ENCODE peak calls at places on chromosomes 12 and 14, in nine cellular contexts. K, O, X, S, R, I, N, L and H are unnamed samples.

GRCh38 chr12:52275686-52276085 is 1.2 kb downstream of the KRT86 start:
- DNase-seq in K (no peak), O (no peak), X (no peak), S (no peak), R (no peak), I (no peak), N (no peak), L (no peak), H (no peak)

GRCh38 chr12:52633383-52633782 is 15.0 kb upstream of the KRT73 start:
- DNase-seq in K (no peak), O (no peak), X (no peak), S (no peak), R (no peak), I (no peak), N (no peak), L (no peak), H (no peak)

GRCh38 chr14:101065696-101066694 is 162.5 kb upstream of the RTL1 start:
- DNase-seq in K (no peak), O (peak; percentile 25), X (peak; percentile 50), S (peak; percentile 10), R (peak; percentile 2), I (peak; percentile 27), N (no peak), L (peak; percentile 20), H (no peak)

GRCh38 chr14:101400815-101401214 is 160.5 kb upstream of the DIO3 start:
- DNase-seq in K (no peak), O (no peak), X (no peak), S (no peak), R (no peak), I (no peak), N (no peak), L (no peak), H (no peak)

GRCh38 chr14:90726656-90727055 is 89.6 kb downstream of the TTC7B start:
- DNase-seq in K (peak; percentile 93), O (no peak), X (no peak), S (peak; percentile 81), R (peak; percentile 82), I (peak; percentile 81), N (no peak), L (peak; percentile 57), H (peak; percentile 78)

GRCh38 chr12:4272014-4272975 is 1.3 kb upstream of the CCND2 start:
- DNase-seq in K (peak; percentile 95), O (peak; percentile 68), X (peak; percentile 82), S (peak; percentile 78), R (peak; percentile 88), I (peak; percentile 77), N (no peak), L (peak; percentile 83), H (peak; percentile 55)

GRCh38 chr14:22419620-22420019 is 169.4 kb downstream of the DAD1 start:
- DNase-seq in K (no peak), O (no peak), X (no peak), S (no peak), R (no peak), I (no peak), N (no peak), L (no peak), H (no peak)

GRCh38 chr12:27751386-27752047 is 28.5 kb upstream of the KLHL42 start:
- DNase-seq in K (no peak), O (no peak), X (no peak), S (no peak), R (peak; percentile 87), I (no peak), N (no peak), L (no peak), H (no peak)

GRCh38 chr14:30990766-30991165 is 34.7 kb upstream of the AP4S1 start:
- DNase-seq in K (no peak), O (no peak), X (no peak), S (no peak), R (no peak), I (no peak), N (no peak), L (no peak), H (no peak)

GRCh38 chr14:74348735-74349463 is 628 bp downstream of the VRTN start:
- DNase-seq in K (no peak), O (no peak), X (peak; percentile 54), S (no peak), R (no peak), I (no peak), N (no peak), L (no peak), H (no peak)

GRCh38 chr12:113242018-113242418 is 20.8 kb downstream of the TPCN1 start:
- DNase-seq in K (no peak), O (no peak), X (peak; percentile 86), S (no peak), R (peak; percentile 33), I (peak; percentile 74), N (no peak), L (peak; percentile 80), H (peak; percentile 92)

GRCh38 chr12:124369901-124370378 is 75.0 kb downstream of the RFLNA start:
- DNase-seq in K (no peak), O (no peak), X (no peak), S (no peak), R (no peak), I (no peak), N (no peak), L (no peak), H (no peak)

GRCh38 chr12:106249411-106250135 is 1.8 kb upstream of the CKAP4 start:
- DNase-seq in K (no peak), O (no peak), X (no peak), S (no peak), R (peak; percentile 75), I (no peak), N (no peak), L (no peak), H (no peak)

DNA sequence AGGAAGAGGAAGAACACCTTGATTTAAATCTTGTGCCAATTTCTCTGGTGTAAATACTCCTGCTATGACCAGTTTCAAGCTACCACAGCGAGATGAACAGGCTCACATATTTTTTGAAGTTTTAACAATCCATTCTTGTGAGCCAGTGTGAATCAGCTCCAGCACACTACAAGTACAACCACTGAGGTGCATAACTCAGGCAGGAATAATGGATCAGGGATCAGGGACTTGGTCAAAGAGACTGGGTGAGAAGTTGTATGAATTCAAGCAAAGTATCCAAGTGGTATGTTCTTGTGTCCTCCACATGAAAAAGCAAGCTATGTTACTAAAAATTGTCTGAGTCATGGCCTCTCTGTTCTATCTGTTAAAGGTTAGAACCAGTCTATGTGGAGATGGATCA is 35.2 kb upstream of the KITLG start:
- DNase-seq in K (no peak), O (no peak), X (no peak), S (no peak), R (no peak), I (no peak), N (no peak), L (no peak), H (no peak)
- H3K27ac ChIP-seq in K (no peak overlapping the region), O (no peak overlapping the region), X (no peak overlapping the region), S (no peak overlapping the region), R (no peak overlapping the region), I (no peak overlapping the region), N (no peak overlapping the region), L (no peak overlapping the region), H (no peak overlapping the region)

DNA sequence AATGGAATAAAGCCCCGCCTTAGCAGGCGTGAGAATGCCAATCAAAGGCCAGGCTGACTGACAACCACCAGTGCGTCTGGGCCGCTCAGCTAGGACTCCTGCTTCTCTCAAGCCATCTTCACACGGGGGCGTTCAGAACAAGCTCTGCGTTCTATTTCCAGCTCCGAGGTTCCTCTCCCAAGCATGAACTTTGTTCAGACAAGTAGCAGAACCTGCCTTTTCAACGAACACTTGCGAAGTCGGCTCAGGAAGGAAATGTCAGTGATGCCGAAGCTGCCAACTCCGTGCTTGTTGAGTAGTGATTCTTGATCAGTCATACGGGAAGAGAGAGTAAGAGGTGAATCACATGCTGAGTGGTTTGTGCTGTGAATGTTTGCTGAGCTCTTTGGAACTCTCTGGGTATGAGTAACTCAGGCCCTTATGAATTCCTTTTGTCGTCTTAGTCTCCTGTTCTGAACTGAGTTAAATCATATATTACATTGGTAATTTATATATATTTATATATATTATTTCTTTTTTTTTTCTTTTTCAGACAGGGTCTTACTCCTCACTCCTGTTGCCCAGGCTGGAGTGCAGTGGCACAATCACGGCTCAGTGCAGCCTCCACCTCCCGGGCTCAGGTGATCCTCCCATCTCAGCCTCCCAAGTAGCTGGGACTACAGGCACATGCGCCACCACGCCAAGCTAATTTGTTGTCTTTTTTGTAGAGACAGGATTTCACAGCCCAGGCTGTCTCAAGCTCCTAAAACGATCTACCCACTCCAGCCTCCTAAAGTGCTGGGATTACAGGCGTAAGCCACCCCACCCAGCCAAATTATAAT is 29.4 kb upstream of the BCL7A start:
- DNase-seq in K (no peak), O (no peak), X (peak; percentile 73), S (no peak), R (no peak), I (no peak), N (peak; percentile 39), L (peak; percentile 67), H (no peak)
- H3K27ac ChIP-seq in K (no peak overlapping the region), O (no peak overlapping the region), X (peak overlapping the region; percentile 61), S (no peak overlapping the region), R (no peak overlapping the region), I (no peak overlapping the region), N (no peak overlapping the region), L (peak overlapping the region; percentile 60), H (no peak overlapping the region)

GRCh38 chr14:105249175-105250007 is 1.1 kb downstream of the BTBD6 start:
- DNase-seq in K (no peak), O (peak; percentile 49), X (peak; percentile 58), S (no peak), R (peak; percentile 27), I (peak; percentile 69), N (no peak), L (peak; percentile 57), H (no peak)
- H3K27ac ChIP-seq in K (peak overlapping the region; percentile 96), O (peak overlapping the region; percentile 95), X (peak overlapping the region; percentile 55), S (peak overlapping the region; percentile 88), R (peak overlapping the region; percentile 94), I (peak overlapping the region; percentile 91), N (no peak overlapping the region), L (peak overlapping the region; percentile 73), H (peak overlapping the region; percentile 84)

DNA sequence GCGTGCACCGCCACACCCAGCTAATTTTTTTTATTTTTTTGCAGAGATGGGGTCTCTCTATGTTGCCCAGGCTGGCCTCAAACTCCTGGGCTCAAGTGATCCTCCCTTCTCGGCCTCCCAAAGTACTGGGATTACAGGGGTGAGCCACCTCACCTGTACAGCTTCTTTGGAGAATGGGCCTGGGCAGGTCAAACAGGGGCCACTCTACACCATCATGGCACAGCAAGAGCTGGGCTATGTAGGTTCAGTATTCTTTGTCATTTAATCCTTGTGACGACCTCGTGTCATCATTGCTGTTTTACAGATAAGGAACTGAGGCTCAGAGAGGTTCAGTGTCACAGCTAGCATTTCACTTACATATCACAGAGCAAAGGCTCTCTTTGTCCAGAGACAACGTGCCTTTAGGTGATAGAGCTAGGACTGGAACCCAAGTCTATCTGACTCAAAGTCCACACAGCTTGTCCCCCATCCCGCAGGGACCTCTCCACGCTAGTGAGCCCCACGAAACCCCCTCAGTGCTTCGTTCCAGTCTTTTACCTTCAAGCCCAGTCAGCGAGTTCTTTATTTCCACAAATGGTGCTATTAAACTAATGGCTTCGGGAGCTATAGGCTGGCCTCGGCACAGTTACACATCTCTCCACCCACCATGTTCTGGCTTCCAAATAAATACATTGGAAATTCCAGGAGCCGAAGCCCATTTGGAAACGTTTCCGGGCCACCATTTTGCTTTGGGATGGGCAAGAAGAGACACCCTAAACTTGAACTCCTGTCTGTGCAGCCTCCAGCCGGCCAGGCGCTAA is 701 bp upstream of the MAP1LC3B2 start:
- DNase-seq in K (no peak), O (no peak), X (no peak), S (no peak), R (no peak), I (no peak), N (no peak), L (no peak), H (no peak)
- H3K27ac ChIP-seq in K (no peak overlapping the region), O (no peak overlapping the region), X (peak overlapping the region; percentile 63), S (no peak overlapping the region), R (peak overlapping the region; percentile 80), I (peak overlapping the region; percentile 71), N (no peak overlapping the region), L (peak overlapping the region; percentile 80), H (peak overlapping the region; percentile 58)